ENCODE peak calls at places on chromosomes 6 and 20, in ten cellular contexts. One of them, this sample, is unnamed.

GRCh38 chr6:26507658-26508057 is 7.6 kb downstream of the BTN1A1 start:
- DNase-seq in OCI-LY7: no peak
- DNase-seq in T-helper 9 cell: no peak
- DNase-seq in head of caudate nucleus: no peak
- DNase-seq in KBM-7: no peak
- DNase-seq in esophagus squamous epithelium: no peak
- DNase-seq in HS-27A: no peak
- DNase-seq in KG1: no peak
- DNase-seq in NCI-H774: no peak
- DNase-seq in activated CD4-positive, alpha-beta T cell treated with anti-CD3 and anti-CD28 coated beads, Interleukin-2, amount 10 ng/mL, durations not matched to agents 7 days and 5 days: no peak
- DNase-seq in this sample: no peak

GRCh38 chr20:19783966-19784401 is 25.9 kb downstream of the RIN2 start:
- DNase-seq in OCI-LY7: no peak
- DNase-seq in T-helper 9 cell: no peak
- DNase-seq in head of caudate nucleus: peak; percentile 24
- DNase-seq in KBM-7: no peak
- DNase-seq in esophagus squamous epithelium: no peak
- DNase-seq in HS-27A: peak; percentile 68
- DNase-seq in KG1: no peak
- DNase-seq in NCI-H774: no peak
- DNase-seq in activated CD4-positive, alpha-beta T cell treated with anti-CD3 and anti-CD28 coated beads, Interleukin-2, amount 10 ng/mL, durations not matched to agents 7 days and 5 days: no peak
- DNase-seq in this sample: no peak

GRCh38 chr20:17504898-17505663 is 26.1 kb downstream of the BFSP1 start:
- DNase-seq in OCI-LY7: peak; percentile 79
- DNase-seq in T-helper 9 cell: peak; percentile 27
- DNase-seq in head of caudate nucleus: peak; percentile 31
- DNase-seq in KBM-7: peak; percentile 85
- DNase-seq in esophagus squamous epithelium: no peak
- DNase-seq in HS-27A: peak; percentile 45
- DNase-seq in KG1: peak; percentile 82
- DNase-seq in NCI-H774: peak; percentile 41
- DNase-seq in activated CD4-positive, alpha-beta T cell treated with anti-CD3 and anti-CD28 coated beads, Interleukin-2, amount 10 ng/mL, durations not matched to agents 7 days and 5 days: peak; percentile 65
- DNase-seq in this sample: peak; percentile 58

GRCh38 chr20:63700199-63701050 is 4.0 kb downstream of the TNFRSF6B start:
- DNase-seq in OCI-LY7: no peak
- DNase-seq in T-helper 9 cell: no peak
- DNase-seq in head of caudate nucleus: peak; percentile 8
- DNase-seq in KBM-7: no peak
- DNase-seq in esophagus squamous epithelium: no peak
- DNase-seq in HS-27A: no peak
- DNase-seq in KG1: no peak
- DNase-seq in NCI-H774: no peak
- DNase-seq in activated CD4-positive, alpha-beta T cell treated with anti-CD3 and anti-CD28 coated beads, Interleukin-2, amount 10 ng/mL, durations not matched to agents 7 days and 5 days: no peak
- DNase-seq in this sample: no peak

GRCh38 chr6:89400912-89401399 is 11.1 kb downstream of the RRAGD start:
- DNase-seq in OCI-LY7: no peak
- DNase-seq in T-helper 9 cell: no peak
- DNase-seq in head of caudate nucleus: no peak
- DNase-seq in KBM-7: peak; percentile 15
- DNase-seq in esophagus squamous epithelium: no peak
- DNase-seq in HS-27A: no peak
- DNase-seq in KG1: no peak
- DNase-seq in NCI-H774: no peak
- DNase-seq in activated CD4-positive, alpha-beta T cell treated with anti-CD3 and anti-CD28 coated beads, Interleukin-2, amount 10 ng/mL, durations not matched to agents 7 days and 5 days: no peak
- DNase-seq in this sample: no peak

GRCh38 chr6:157726892-157727628 is 96.0 kb upstream of the SNX9 start:
- DNase-seq in OCI-LY7: no peak
- DNase-seq in T-helper 9 cell: no peak
- DNase-seq in head of caudate nucleus: no peak
- DNase-seq in KBM-7: no peak
- DNase-seq in esophagus squamous epithelium: no peak
- DNase-seq in HS-27A: no peak
- DNase-seq in KG1: no peak
- DNase-seq in NCI-H774: no peak
- DNase-seq in activated CD4-positive, alpha-beta T cell treated with anti-CD3 and anti-CD28 coated beads, Interleukin-2, amount 10 ng/mL, durations not matched to agents 7 days and 5 days: no peak
- DNase-seq in this sample: no peak

GRCh38 chr20:46040902-46041535 is 12.0 kb downstream of the SLC12A5 start:
- DNase-seq in OCI-LY7: peak; percentile 47
- DNase-seq in T-helper 9 cell: peak; percentile 48
- DNase-seq in head of caudate nucleus: no peak
- DNase-seq in KBM-7: peak; percentile 56
- DNase-seq in esophagus squamous epithelium: no peak
- DNase-seq in HS-27A: no peak
- DNase-seq in KG1: no peak
- DNase-seq in NCI-H774: no peak
- DNase-seq in activated CD4-positive, alpha-beta T cell treated with anti-CD3 and anti-CD28 coated beads, Interleukin-2, amount 10 ng/mL, durations not matched to agents 7 days and 5 days: peak; percentile 66
- DNase-seq in this sample: peak; percentile 34

GRCh38 chr20:40728470-40728869 is 39.4 kb upstream of the MAFB start:
- DNase-seq in OCI-LY7: peak; percentile 41
- DNase-seq in T-helper 9 cell: no peak
- DNase-seq in head of caudate nucleus: no peak
- DNase-seq in KBM-7: no peak
- DNase-seq in esophagus squamous epithelium: no peak
- DNase-seq in HS-27A: no peak
- DNase-seq in KG1: no peak
- DNase-seq in NCI-H774: no peak
- DNase-seq in activated CD4-positive, alpha-beta T cell treated with anti-CD3 and anti-CD28 coated beads, Interleukin-2, amount 10 ng/mL, durations not matched to agents 7 days and 5 days: no peak
- DNase-seq in this sample: peak; percentile 31

GRCh38 chr20:8996817-8997512 is 71.9 kb upstream of the PLCB4 start:
- DNase-seq in OCI-LY7: no peak
- DNase-seq in T-helper 9 cell: no peak
- DNase-seq in head of caudate nucleus: no peak
- DNase-seq in KBM-7: no peak
- DNase-seq in esophagus squamous epithelium: no peak
- DNase-seq in HS-27A: peak; percentile 9
- DNase-seq in KG1: no peak
- DNase-seq in NCI-H774: no peak
- DNase-seq in activated CD4-positive, alpha-beta T cell treated with anti-CD3 and anti-CD28 coated beads, Interleukin-2, amount 10 ng/mL, durations not matched to agents 7 days and 5 days: no peak
- DNase-seq in this sample: no peak

GRCh38 chr6:17758113-17758512 is 51.4 kb upstream of the NUP153 start:
- DNase-seq in OCI-LY7: no peak
- DNase-seq in T-helper 9 cell: no peak
- DNase-seq in head of caudate nucleus: no peak
- DNase-seq in KBM-7: no peak
- DNase-seq in esophagus squamous epithelium: no peak
- DNase-seq in HS-27A: no peak
- DNase-seq in KG1: no peak
- DNase-seq in NCI-H774: no peak
- DNase-seq in activated CD4-positive, alpha-beta T cell treated with anti-CD3 and anti-CD28 coated beads, Interleukin-2, amount 10 ng/mL, durations not matched to agents 7 days and 5 days: no peak
- DNase-seq in this sample: no peak

GRCh38 chr6:40672118-40672517 is 85.0 kb upstream of the LRFN2 start:
- DNase-seq in OCI-LY7: no peak
- DNase-seq in T-helper 9 cell: no peak
- DNase-seq in head of caudate nucleus: no peak
- DNase-seq in KBM-7: no peak
- DNase-seq in esophagus squamous epithelium: no peak
- DNase-seq in HS-27A: no peak
- DNase-seq in KG1: no peak
- DNase-seq in NCI-H774: peak; percentile 28
- DNase-seq in activated CD4-positive, alpha-beta T cell treated with anti-CD3 and anti-CD28 coated beads, Interleukin-2, amount 10 ng/mL, durations not matched to agents 7 days and 5 days: no peak
- DNase-seq in this sample: no peak

GRCh38 chr6:13559968-13560650 is 14.3 kb upstream of the SIRT5 start:
- DNase-seq in OCI-LY7: no peak
- DNase-seq in T-helper 9 cell: no peak
- DNase-seq in head of caudate nucleus: no peak
- DNase-seq in KBM-7: no peak
- DNase-seq in esophagus squamous epithelium: no peak
- DNase-seq in HS-27A: no peak
- DNase-seq in KG1: no peak
- DNase-seq in NCI-H774: no peak
- DNase-seq in activated CD4-positive, alpha-beta T cell treated with anti-CD3 and anti-CD28 coated beads, Interleukin-2, amount 10 ng/mL, durations not matched to agents 7 days and 5 days: no peak
- DNase-seq in this sample: no peak

GRCh38 chr6:8065519-8065911 is 1.3 kb upstream of the BLOC1S5 start:
- DNase-seq in OCI-LY7: no peak
- DNase-seq in T-helper 9 cell: no peak
- DNase-seq in head of caudate nucleus: peak; percentile 47
- DNase-seq in KBM-7: no peak
- DNase-seq in esophagus squamous epithelium: no peak
- DNase-seq in HS-27A: no peak
- DNase-seq in KG1: no peak
- DNase-seq in NCI-H774: no peak
- DNase-seq in activated CD4-positive, alpha-beta T cell treated with anti-CD3 and anti-CD28 coated beads, Interleukin-2, amount 10 ng/mL, durations not matched to agents 7 days and 5 days: no peak
- DNase-seq in this sample: no peak

GRCh38 chr6:68007717-68008116 is 627.4 kb upstream of the ADGRB3 start:
- DNase-seq in OCI-LY7: no peak
- DNase-seq in T-helper 9 cell: no peak
- DNase-seq in head of caudate nucleus: no peak
- DNase-seq in KBM-7: no peak
- DNase-seq in esophagus squamous epithelium: no peak
- DNase-seq in HS-27A: no peak
- DNase-seq in KG1: no peak
- DNase-seq in NCI-H774: no peak
- DNase-seq in activated CD4-positive, alpha-beta T cell treated with anti-CD3 and anti-CD28 coated beads, Interleukin-2, amount 10 ng/mL, durations not matched to agents 7 days and 5 days: no peak
- DNase-seq in this sample: no peak